ENCODE peak calls at places on chromosome 20, in nine cellular contexts. E is activated T-cell treated with anti-CD3 and anti-CD28 coated beads, Interleukin-2, amount 50 U/mL, for 48 hours; L is AG20443; M is stimulated activated CD4-positive, alpha-beta T cell treated with anti-CD3 and anti-CD28 coated beads, TNF-alpha, amount 100 ng/mL, for 4 hours; T is M059J; X is dorsolateral prefrontal cortex; D is stimulated activated CD8-positive, alpha-beta memory T cell treated with anti-CD3 and anti-CD28 coated beads, Interleukin-4, amount 100 ng/mL, for 24 hours; Y is T-cell; O is KBM-7. H is an unnamed sample.

GRCh38 chr20:22691369-22692118 is 107.2 kb upstream of the FOXA2 start:
- DNase-seq in E (peak), L (peak), M (peak), T (peak), X (peak), D (peak), Y (peak), O (peak), H (peak)

GRCh38 chr20:62365814-62366369 is 1.2 kb downstream of the LAMA5 start:
- DNase-seq in E (no peak), L (no peak), M (no peak), T (peak), X (no peak), D (no peak), Y (no peak), O (peak), H (no peak)

GRCh38 chr20:32580970-32581838 is 3.9 kb downstream of the NOL4L start:
- DNase-seq in E (peak), L (no peak), M (no peak), T (no peak), X (no peak), D (no peak), Y (no peak), O (peak), H (no peak)

GRCh38 chr20:12737900-12738299 is 270.9 kb upstream of the SPTLC3 start:
- DNase-seq in E (no peak), L (no peak), M (no peak), T (no peak), X (no peak), D (no peak), Y (no peak), O (no peak), H (no peak)

GRCh38 chr20:18666803-18667460 is 79.1 kb downstream of the DTD1 start:
- DNase-seq in E (no peak), L (no peak), M (no peak), T (no peak), X (no peak), D (no peak), Y (no peak), O (no peak), H (no peak)

GRCh38 chr20:63066506-63067265 is 59.9 kb upstream of the BHLHE23 start:
- DNase-seq in E (no peak), L (no peak), M (no peak), T (no peak), X (no peak), D (no peak), Y (no peak), O (no peak), H (no peak)

GRCh38 chr20:44901972-44902371 is 7.9 kb upstream of the PABPC1L start:
- DNase-seq in E (no peak), L (peak), M (no peak), T (peak), X (no peak), D (no peak), Y (no peak), O (no peak), H (no peak)

GRCh38 chr20:44188752-44189151 is 1.8 kb upstream of the JPH2 start:
- DNase-seq in E (no peak), L (no peak), M (no peak), T (peak), X (no peak), D (no peak), Y (no peak), O (peak), H (no peak)

GRCh38 chr20:421685-422250 is 13.7 kb downstream of the RBCK1 start:
- DNase-seq in E (no peak), L (no peak), M (no peak), T (no peak), X (no peak), D (no peak), Y (no peak), O (no peak), H (no peak)

GRCh38 chr20:401682-402495 is 6.2 kb upstream of the RBCK1 start:
- DNase-seq in E (no peak), L (no peak), M (no peak), T (peak), X (no peak), D (no peak), Y (no peak), O (peak), H (no peak)

GRCh38 chr20:8981482-8981881 is 87.4 kb upstream of the PLCB4 start:
- DNase-seq in E (no peak), L (no peak), M (no peak), T (no peak), X (no peak), D (no peak), Y (no peak), O (no peak), H (no peak)

GRCh38 chr20:44990425-44990824 is 24.1 kb downstream of the STK4 start:
- DNase-seq in E (peak), L (peak), M (no peak), T (peak), X (no peak), D (peak), Y (no peak), O (peak), H (peak)

GRCh38 chr20:44702776-44703175 is 12.4 kb upstream of the CCN5 start:
- DNase-seq in E (no peak), L (peak), M (no peak), T (peak), X (peak), D (no peak), Y (no peak), O (no peak), H (no peak)

GRCh38 chr20:57912227-57912582 is 202.4 kb upstream of the PMEPA1 start:
- DNase-seq in E (no peak), L (no peak), M (no peak), T (no peak), X (no peak), D (no peak), Y (no peak), O (no peak), H (no peak)

GRCh38 chr20:37515876-37516275 is 5.2 kb upstream of the NNAT start:
- DNase-seq in E (no peak), L (no peak), M (no peak), T (no peak), X (no peak), D (no peak), Y (no peak), O (no peak), H (no peak)

GRCh38 chr20:56718816-56719215 is 89.7 kb downstream of the TFAP2C start:
- DNase-seq in E (no peak), L (no peak), M (no peak), T (no peak), X (no peak), D (no peak), Y (no peak), O (no peak), H (no peak)

GRCh38 chr20:53890434-53891305 is 179.7 kb downstream of the BCAS1 start:
- DNase-seq in E (no peak), L (no peak), M (no peak), T (peak), X (no peak), D (no peak), Y (no peak), O (no peak), H (no peak)

H was measured in activated naive CD8-positive, alpha-beta T cell treated with anti-CD3 and anti-CD28 coated beads for 36 hours.